ENCODE peak calls at places on chromosomes 1 and 21, in nine cellular contexts. Y is suprapubic skin, O is H9, E is adrenal gland, W is GM10248, J is upper lobe of left lung, L is GM12864, I is progenitor cell of endocrine pancreas, T is WTC11. D is an unnamed sample.

GRCh38 chr1:15290382-15290781 is 43.4 kb downstream of the FHAD1 start:
- DNase-seq in Y (no peak), O (no peak), E (no peak), W (no peak), J (no peak), L (no peak), I (no peak), T (no peak), D (no peak)

GRCh38 chr1:188735567-188735966 is 1742.1 kb downstream of the BRINP3 start:
- DNase-seq in Y (no peak), O (no peak), E (no peak), W (no peak), J (no peak), L (no peak), I (no peak), T (no peak), D (no peak)

GRCh38 chr1:213864007-213864406 is 123.8 kb upstream of the PROX1 start:
- DNase-seq in Y (no peak), O (no peak), E (no peak), W (no peak), J (no peak), L (no peak), I (no peak), T (no peak), D (no peak)

GRCh38 chr1:177228721-177229088 is 57.9 kb downstream of the BRINP2 start:
- DNase-seq in Y (no peak), O (no peak), E (no peak), W (no peak), J (no peak), L (no peak), I (no peak), T (no peak), D (no peak)

GRCh38 chr1:25541889-25542658 is 1.3 kb upstream of the LDLRAP1 start:
- DNase-seq in Y (no peak), O (no peak), E (no peak), W (no peak), J (no peak), L (no peak), I (no peak), T (no peak), D (no peak)

GRCh38 chr1:192615055-192615454 is 20.9 kb upstream of the RGS13 start:
- DNase-seq in Y (no peak), O (no peak), E (no peak), W (no peak), J (no peak), L (no peak), I (no peak), T (no peak), D (no peak)

GRCh38 chr1:202154766-202155477 is 5.5 kb downstream of the PTPN7 start:
- DNase-seq in Y (no peak), O (peak; percentile 84), E (no peak), W (peak; percentile 53), J (no peak), L (no peak), I (peak; percentile 32), T (peak; percentile 74), D (peak; percentile 67)

GRCh38 chr1:164558461-164559341 is at the start of gene PBX1:
- DNase-seq in Y (peak; percentile 98), O (peak; percentile 99), E (peak; percentile 96), W (peak; percentile 82), J (peak; percentile 85), L (peak; percentile 30), I (peak; percentile 89), T (peak; percentile 97), D (peak; percentile 93)

GRCh38 chr1:156074661-156075060 is 7.6 kb downstream of the MEX3A start:
- DNase-seq in Y (no peak), O (peak; percentile 38), E (no peak), W (no peak), J (no peak), L (no peak), I (no peak), T (no peak), D (no peak)

GRCh38 chr1:147167361-147167760 is 4.9 kb downstream of the PRKAB2 start:
- DNase-seq in Y (no peak), O (no peak), E (no peak), W (no peak), J (no peak), L (no peak), I (no peak), T (no peak), D (no peak)

GRCh38 chr1:53361541-53361961 is 33.7 kb upstream of the LRP8 start:
- DNase-seq in Y (peak; percentile 21), O (peak; percentile 24), E (peak; percentile 10), W (no peak), J (no peak), L (no peak), I (no peak), T (peak; percentile 2), D (no peak)

GRCh38 chr21:35352066-35352770 is 303.1 kb upstream of the RUNX1 start:
- DNase-seq in Y (no peak), O (no peak), E (no peak), W (no peak), J (no peak), L (no peak), I (no peak), T (no peak), D (no peak)

GRCh38 chr1:77605246-77606026 is 77.0 kb downstream of the ZZZ3 start:
- DNase-seq in Y (peak; percentile 75), O (no peak), E (peak; percentile 53), W (no peak), J (no peak), L (no peak), I (no peak), T (no peak), D (no peak)

GRCh38 chr1:13587256-13588030 is 3.8 kb downstream of the PDPN start:
- DNase-seq in Y (no peak), O (no peak), E (no peak), W (no peak), J (no peak), L (no peak), I (no peak), T (no peak), D (no peak)

DNA sequence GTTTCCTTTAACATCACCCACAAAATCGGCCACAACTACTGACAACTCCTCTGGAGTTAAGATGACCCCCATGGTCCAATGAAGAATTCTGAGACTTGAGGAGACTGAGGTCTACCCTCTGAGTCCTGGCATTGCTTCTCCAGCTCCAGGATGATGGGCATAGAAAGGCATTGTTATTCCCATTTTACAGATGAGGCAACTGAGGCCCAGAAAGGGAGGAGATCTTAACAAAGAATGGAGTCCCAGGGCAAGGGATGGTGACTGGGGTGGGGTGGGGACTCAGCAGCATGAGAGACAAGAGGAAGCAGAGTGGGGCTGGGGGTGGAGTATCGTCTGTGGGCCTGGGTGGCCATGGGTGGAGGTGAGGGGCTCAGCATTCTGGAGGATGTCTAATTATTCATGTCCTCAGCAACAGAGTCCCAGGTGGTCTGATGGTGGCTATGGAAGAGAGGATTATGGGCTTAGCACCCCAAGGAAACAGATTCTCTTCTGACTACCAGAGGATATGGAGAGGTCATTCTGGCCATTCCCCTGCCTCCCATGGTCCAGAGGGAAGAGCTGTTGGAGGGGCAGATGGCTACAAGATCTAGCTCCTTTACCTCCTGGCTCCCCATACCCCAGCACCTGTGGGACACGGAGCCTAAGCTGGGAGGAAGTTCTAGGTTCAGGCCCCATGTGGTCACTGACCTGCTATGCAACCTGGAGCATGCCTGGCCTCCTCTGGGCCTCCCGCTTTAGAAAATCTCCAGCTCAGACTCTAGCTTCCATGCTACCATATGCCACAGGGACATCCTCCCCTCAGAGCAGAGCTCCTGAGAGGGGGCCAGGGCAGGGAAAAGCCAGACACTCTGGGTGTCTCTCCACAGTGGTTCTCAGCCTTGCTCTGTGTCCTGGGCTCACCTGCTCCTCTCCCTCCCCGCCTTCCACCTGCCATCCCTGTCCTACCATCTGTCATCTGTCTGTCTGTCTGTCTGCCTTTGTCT is 37.4 kb upstream of the DMBX1 start:
- DNase-seq in Y (no peak), O (no peak), E (no peak), W (no peak), J (no peak), L (no peak), I (no peak), T (no peak), D (no peak)
- TF ChIP-seq CTCF in Y (no peak), O (no peak), E (no peak), W (no peak), J (no peak), L (no peak), I (no peak), T (no peak), D (no peak)

GRCh38 chr21:32414579-32415358 is 2.3 kb downstream of the EVA1C start:
- DNase-seq in Y (peak; percentile 29), O (no peak), E (no peak), W (no peak), J (no peak), L (no peak), I (no peak), T (no peak), D (no peak)
- TF ChIP-seq CTCF in Y (no peak), O (peak; percentile 41), E (peak; percentile 16), W (no peak), J (no peak), L (no peak), I (peak; percentile 17), T (no peak), D (no peak)

DNA sequence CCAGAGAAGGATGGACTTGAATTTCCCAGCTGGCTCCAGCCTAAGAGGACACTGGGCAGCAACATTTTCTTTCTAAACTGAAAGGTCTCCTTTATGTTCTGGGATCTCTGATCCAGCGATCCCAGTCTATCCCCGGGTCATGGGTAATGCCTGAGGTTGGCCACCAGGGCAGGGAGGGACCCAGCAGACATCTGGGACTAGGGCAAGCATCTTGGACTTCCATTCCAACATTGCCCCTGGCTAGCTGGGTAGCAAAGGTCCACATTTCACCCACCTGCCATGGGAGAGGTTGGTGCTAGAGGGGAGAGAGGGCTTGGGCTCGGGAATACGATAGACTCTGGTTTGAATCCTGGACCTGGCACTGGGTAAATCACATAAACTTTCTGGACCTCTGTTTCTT is 84.6 kb downstream of the LRRN2 start:
- DNase-seq in Y (no peak), O (peak; percentile 58), E (no peak), W (no peak), J (no peak), L (no peak), I (no peak), T (peak; percentile 45), D (no peak)
- TF ChIP-seq CTCF in Y (peak; percentile 7), O (peak; percentile 65), E (no peak), W (no peak), J (no peak), L (peak; percentile 35), I (peak; percentile 34), T (peak; percentile 30), D (peak; percentile 12)

DNA sequence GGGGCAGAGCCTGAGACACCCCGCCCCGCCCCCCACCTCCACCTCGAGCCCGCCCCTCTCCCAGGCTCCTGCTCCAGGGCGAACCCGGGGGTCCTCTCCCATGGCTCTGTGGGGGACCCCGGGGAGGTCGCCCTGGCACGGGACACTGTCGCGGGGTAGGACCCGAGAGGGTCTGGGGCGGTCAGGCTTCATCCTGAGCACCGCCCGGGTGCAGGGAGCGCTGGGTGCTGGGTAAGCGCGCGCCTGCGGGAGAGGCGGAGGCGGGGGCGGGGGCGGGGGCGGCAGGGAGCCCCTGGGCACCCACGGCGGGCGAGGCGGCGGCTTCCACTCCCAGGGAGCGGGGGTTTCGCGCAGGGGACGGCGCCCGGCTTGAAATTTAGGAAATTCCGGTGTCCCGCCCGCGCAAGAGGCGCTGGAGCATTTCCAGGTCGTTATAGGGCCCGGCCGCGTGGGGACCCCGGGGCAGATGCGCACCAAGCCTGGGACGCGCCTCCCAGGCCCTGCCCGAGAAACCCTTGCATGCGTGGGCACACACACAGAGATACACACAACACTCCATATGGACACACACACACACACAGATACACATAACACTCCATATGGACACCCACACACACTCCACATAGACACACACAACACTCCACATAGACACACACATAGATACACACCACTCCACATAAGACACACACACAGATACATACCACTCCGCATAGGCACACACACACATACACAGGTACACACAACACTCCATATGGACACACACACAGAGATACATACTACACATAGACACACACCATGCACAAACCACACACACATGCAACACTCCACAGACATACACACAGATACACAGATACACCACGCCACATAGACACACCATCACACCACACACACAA is 48.7 kb upstream of the SLC19A1 start:
- DNase-seq in Y (peak; percentile 63), O (peak; percentile 47), E (peak; percentile 37), W (peak; percentile 68), J (peak; percentile 89), L (no peak), I (no peak), T (peak; percentile 46), D (peak; percentile 28)
- TF ChIP-seq CTCF in Y (no peak), O (no peak), E (no peak), W (no peak), J (no peak), L (no peak), I (no peak), T (no peak), D (no peak)